ENCODE peak calls at places on chromosomes 2 and 18, in four cellular contexts. X is mesendoderm, R is H1, F is IMR-90. Q is an unnamed sample.
A peak's percentile ranks its signal among the peaks of the same experiment; 100 is the strongest.

GRCh38 chr2:239529313-239530015 is 128.6 kb upstream of the HDAC4 start:
- DNase-seq in X (no peak), F (no peak), R (no peak), Q (no peak)

GRCh38 chr2:30686000-30686399 is 121.2 kb downstream of the CAPN13 start:
- DNase-seq in R (peak; percentile 56), F (no peak), X (peak; percentile 70), Q (peak; percentile 73)

GRCh38 chr2:177284531-177284930 is 20.0 kb upstream of the NFE2L2 start:
- DNase-seq in R (no peak), X (peak; percentile 66), F (no peak), Q (no peak)

GRCh38 chr2:189411860-189412259 is 29.4 kb upstream of the WDR75 start:
- DNase-seq in X (no peak), F (peak; percentile 96), R (no peak), Q (no peak)

GRCh38 chr2:85954918-85955420 is 66.2 kb upstream of the ST3GAL5 start:
- DNase-seq in X (no peak), F (no peak), R (no peak), Q (no peak)

GRCh38 chr2:122390406-122390805 is 635.0 kb downstream of the TSN start:
- DNase-seq in R (no peak), X (peak; percentile 1), F (no peak), Q (no peak)

GRCh38 chr2:110948027-110948687 is 172.6 kb upstream of the BCL2L11 start:
- DNase-seq in X (no peak), R (no peak), F (no peak), Q (no peak)

GRCh38 chr2:10489842-10490555 is 41.9 kb upstream of the ODC1 start:
- DNase-seq in R (peak; percentile 27), X (peak; percentile 27), F (peak; percentile 7), Q (no peak)

GRCh38 chr18:48892146-48892855 is 58.5 kb downstream of the SMAD7 start:
- DNase-seq in F (no peak), X (no peak), R (no peak), Q (peak; percentile 23)

GRCh38 chr18:60649107-60649506 is 276.5 kb upstream of the MC4R start:
- DNase-seq in F (no peak), X (no peak), R (no peak), Q (no peak)

GRCh38 chr18:79934311-79935097 is 16.9 kb downstream of the SLC66A2 start:
- DNase-seq in X (peak; percentile 35), F (no peak), R (peak; percentile 44), Q (peak; percentile 31)

GRCh38 chr18:59871711-59872362 is 28.0 kb upstream of the PMAIP1 start:
- DNase-seq in X (no peak), R (no peak), F (no peak), Q (peak; percentile 67)

GRCh38 chr18:62558015-62558663 is 35.3 kb downstream of the ZCCHC2 start:
- DNase-seq in F (no peak), R (no peak), X (no peak), Q (no peak)

GRCh38 chr2:63594622-63595021 is 5.9 kb downstream of the MDH1 start:
- DNase-seq in F (no peak), X (no peak), R (no peak), Q (no peak)

GRCh38 chr2:45994060-45994459 is 303.1 kb upstream of the EPAS1 start:
- DNase-seq in X (no peak), R (no peak), F (no peak), Q (no peak)

GRCh38 chr2:223700221-223700620 is 98.1 kb upstream of the SCG2 start:
- DNase-seq in R (no peak), F (no peak), X (no peak), Q (no peak)

GRCh38 chr2:65017335-65017734 is 28.1 kb downstream of the SLC1A4 start:
- DNase-seq in F (no peak), X (peak; percentile 44), R (no peak), Q (no peak)

GRCh38 chr2:65018141-65018582 is 29.0 kb downstream of the SLC1A4 start:
- DNase-seq in F (no peak), X (no peak), R (no peak), Q (no peak)

GRCh38 chr2:65016789-65017188 is 27.6 kb downstream of the SLC1A4 start:
- DNase-seq in F (no peak), R (no peak), X (no peak), Q (no peak)

GRCh38 chr2:65013776-65014175 is 24.6 kb downstream of the SLC1A4 start:
- DNase-seq in F (no peak), R (no peak), X (no peak), Q (no peak)

GRCh38 chr2:65015731-65016130 is 26.5 kb downstream of the SLC1A4 start:
- DNase-seq in R (no peak), X (no peak), F (no peak), Q (no peak)
- H3K56ac ChIP-seq in R (no peak overlapping the region), X (no peak overlapping the region), F (no peak overlapping the region), Q (no peak overlapping the region)

GRCh38 chr2:148877403-148877740 is 2.3 kb downstream of the KIF5C start:
- DNase-seq in R (no peak), F (no peak), X (no peak), Q (no peak)
- H3K56ac ChIP-seq in R (no peak overlapping the region), F (no peak overlapping the region), X (no peak overlapping the region), Q (no peak overlapping the region)

DNA sequence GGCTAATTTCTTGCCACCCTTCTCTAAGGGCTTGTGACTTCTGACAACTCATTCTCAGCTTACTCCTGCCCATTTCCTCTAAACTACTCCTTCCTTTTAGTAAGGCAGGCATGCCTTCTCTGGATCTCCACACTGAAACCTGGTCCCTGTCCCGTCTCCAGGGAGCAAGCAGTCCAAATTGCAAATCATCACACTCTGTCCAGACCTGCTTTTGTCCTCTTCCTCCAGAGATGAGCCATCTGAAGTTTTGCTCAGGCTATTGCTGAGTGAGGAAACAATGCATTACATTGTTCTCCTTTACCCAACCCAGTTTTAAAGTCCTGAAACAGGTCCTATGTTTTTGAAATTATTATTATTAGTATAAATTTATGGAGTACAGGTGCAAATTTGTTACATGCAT is 57.3 kb downstream of the ARHGAP25 start:
- DNase-seq in R (no peak), F (no peak), X (no peak), Q (no peak)
- H3K56ac ChIP-seq in R (no peak overlapping the region), F (no peak overlapping the region), X (no peak overlapping the region), Q (no peak overlapping the region)

GRCh38 chr2:170301606-170302005 is 123.7 kb downstream of the MYO3B start:
- DNase-seq in F (no peak), R (no peak), X (no peak), Q (no peak)
- H3K56ac ChIP-seq in F (no peak overlapping the region), R (no peak overlapping the region), X (no peak overlapping the region), Q (no peak overlapping the region)

DNA sequence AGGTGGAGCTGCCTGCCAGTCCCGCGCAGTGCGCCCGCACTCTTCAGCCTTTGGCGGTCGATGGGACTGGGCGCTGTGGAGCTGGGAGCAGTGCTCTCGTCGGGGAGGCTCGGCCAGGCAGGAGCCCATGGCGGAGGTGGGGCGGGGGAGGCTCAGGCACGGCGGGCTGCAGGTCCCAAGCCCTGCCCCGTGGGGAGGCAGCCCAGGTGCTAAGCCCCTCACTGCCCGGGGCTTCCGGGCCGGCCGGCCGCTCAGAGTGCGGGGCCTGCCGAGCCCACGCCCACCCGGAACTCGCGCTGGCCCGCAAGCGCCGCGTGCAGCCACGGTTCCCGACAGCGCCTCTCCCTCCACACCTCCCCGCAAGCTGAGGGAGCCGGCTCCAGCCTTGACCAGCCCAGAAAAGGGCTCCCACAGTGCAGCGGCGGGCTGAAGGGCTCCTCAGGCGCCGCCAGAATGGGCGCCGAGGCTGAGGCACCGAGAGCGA is 316.4 kb downstream of the RND3 start:
- DNase-seq in X (no peak), R (no peak), F (no peak), Q (peak; percentile 30)
- H3K56ac ChIP-seq in X (no peak overlapping the region), R (no peak overlapping the region), F (no peak overlapping the region), Q (no peak overlapping the region)

GRCh38 chr2:200591308-200591707 is 5.5 kb downstream of the AOX1 start:
- DNase-seq in F (no peak), X (no peak), R (no peak), Q (no peak)
- H3K56ac ChIP-seq in F (no peak overlapping the region), X (no peak overlapping the region), R (no peak overlapping the region), Q (no peak overlapping the region)

GRCh38 chr2:213640742-213641425 is 356.6 kb downstream of the SPAG16 start:
- DNase-seq in F (no peak), R (no peak), X (no peak), Q (no peak)
- H3K56ac ChIP-seq in F (no peak overlapping the region), R (no peak overlapping the region), X (no peak overlapping the region), Q (no peak overlapping the region)

GRCh38 chr2:148970393-148970792 is 68.1 kb upstream of the LYPD6B start:
- DNase-seq in X (no peak), F (no peak), R (no peak), Q (no peak)
- H3K56ac ChIP-seq in X (no peak overlapping the region), F (no peak overlapping the region), R (no peak overlapping the region), Q (no peak overlapping the region)

GRCh38 chr2:186907897-186908296 is 58.9 kb upstream of the ZSWIM2 start:
- DNase-seq in F (no peak), R (no peak), X (no peak), Q (no peak)
- H3K56ac ChIP-seq in F (no peak overlapping the region), R (no peak overlapping the region), X (no peak overlapping the region), Q (no peak overlapping the region)

GRCh38 chr18:24398515-24398914 is 891 bp upstream of the OSBPL1A start:
- DNase-seq in F (peak; percentile 46), X (peak; percentile 55), R (no peak), Q (peak; percentile 48)

GRCh38 chr18:24404591-24404990 is 7.0 kb upstream of the OSBPL1A start:
- DNase-seq in X (no peak), R (no peak), F (no peak), Q (no peak)

GRCh38 chr18:24400587-24400986 is 3.0 kb upstream of the OSBPL1A start:
- DNase-seq in X (no peak), F (no peak), R (no peak), Q (no peak)

GRCh38 chr18:24403076-24403475 is 5.5 kb upstream of the OSBPL1A start:
- DNase-seq in R (no peak), F (no peak), X (peak; percentile 22), Q (no peak)

GRCh38 chr18:24402209-24402785 is 4.7 kb upstream of the OSBPL1A start:
- DNase-seq in X (peak; percentile 31), R (peak; percentile 75), F (no peak), Q (peak; percentile 42)
- H3K56ac ChIP-seq in X (no peak overlapping the region), R (no peak overlapping the region), F (no peak overlapping the region), Q (no peak overlapping the region)

Q was measured in H9.